ENCODE peak calls at places on chromosomes 3 and 15, in six cellular contexts. X is HL-60, N is tibial nerve, Q is cardiac fibroblast, W is cardiac muscle cell, F is uterus. Z is an unnamed sample.

GRCh38 chr3:153623834-153624233 is 461.8 kb downstream of the RAP2B start:
- DNase-seq in N (no peak), X (no peak), F (no peak), Q (no peak), W (no peak), Z (no peak)

GRCh38 chr3:166351461-166351860 is 514.2 kb upstream of the BCHE start:
- DNase-seq in F (no peak), X (no peak), W (no peak), N (no peak), Q (no peak), Z (no peak)

GRCh38 chr3:174325834-174326705 is 533.1 kb upstream of the NAALADL2 start:
- DNase-seq in Q (peak), X (no peak), W (no peak), N (no peak), F (no peak), Z (no peak)

GRCh38 chr3:192921793-192922192 is 4.1 kb upstream of the MB21D2 start:
- DNase-seq in Q (no peak), F (no peak), N (no peak), X (no peak), W (no peak), Z (no peak)

GRCh38 chr3:17039579-17039978 is 154.8 kb downstream of the PLCL2 start:
- DNase-seq in Q (peak), W (no peak), N (no peak), X (no peak), F (no peak), Z (no peak)

GRCh38 chr3:137709011-137709601 is 55.0 kb upstream of the SOX14 start:
- DNase-seq in F (no peak), X (no peak), W (peak), Q (no peak), N (no peak), Z (no peak)

GRCh38 chr3:84439476-84439875 is 519.3 kb upstream of the CADM2 start:
- DNase-seq in N (no peak), X (no peak), Q (no peak), W (no peak), F (no peak), Z (no peak)

GRCh38 chr3:64244011-64244942 is 19.0 kb upstream of the PRICKLE2 start:
- DNase-seq in N (no peak), F (no peak), W (no peak), Q (no peak), X (peak), Z (no peak)

GRCh38 chr15:85324202-85324601 is 56.2 kb upstream of the AKAP13 start:
- DNase-seq in X (no peak), F (no peak), Q (no peak), N (no peak), W (no peak), Z (no peak)

GRCh38 chr15:89751748-89752147 is 699 bp upstream of the MESP1 start:
- DNase-seq in W (no peak), N (no peak), X (no peak), Q (no peak), F (no peak), Z (no peak)
- H3K4me3 ChIP-seq in W (no peak), N (no peak), X (no peak), Q (no peak), F (no peak), Z (no peak)

GRCh38 chr3:163915279-163915678 is 1163.0 kb downstream of the SI start:
- DNase-seq in F (no peak), X (no peak), Q (no peak), W (no peak), N (no peak), Z (no peak)
- H3K4me3 ChIP-seq in F (no peak), X (no peak), Q (no peak), W (no peak), N (no peak), Z (no peak)

DNA sequence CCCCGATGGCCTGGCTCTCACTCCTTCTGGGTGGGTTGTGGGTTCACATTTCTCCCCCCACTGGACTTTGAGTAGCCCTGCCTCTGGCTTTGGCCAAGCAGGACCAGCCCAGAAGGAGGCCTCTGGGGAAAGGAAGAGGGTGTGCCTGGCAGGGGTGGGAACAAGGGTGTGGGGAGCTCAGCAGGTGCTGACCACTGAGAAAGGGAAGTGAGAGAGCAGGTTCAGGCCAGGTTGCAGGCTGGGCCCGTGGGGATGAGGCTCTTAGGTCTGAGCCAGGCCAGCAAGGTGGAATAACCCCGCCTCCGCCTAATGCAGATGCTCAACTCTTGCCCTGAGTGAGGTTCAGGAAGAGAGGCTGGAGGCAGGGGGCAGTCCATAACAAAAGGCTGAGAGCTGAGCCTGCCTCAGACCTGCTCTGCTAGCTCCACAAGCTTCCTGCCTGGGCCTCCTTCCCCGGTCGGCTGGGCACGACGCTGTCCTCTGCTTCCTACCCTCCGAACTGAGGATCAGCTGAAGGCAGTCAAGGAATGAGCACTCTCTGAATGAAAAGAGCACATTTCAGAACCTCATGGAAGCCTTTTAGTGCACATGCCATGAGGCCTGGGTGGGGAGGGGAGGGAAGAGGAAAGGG is 82.7 kb downstream of the TLE3 start:
- DNase-seq in W (no peak), F (no peak), X (no peak), N (no peak), Q (no peak), Z (peak)
- H3K4me3 ChIP-seq in W (no peak), F (no peak), X (no peak), N (no peak), Q (no peak), Z (no peak)

GRCh38 chr3:122099255-122099654 is 44.1 kb downstream of the CD86 start:
- DNase-seq in Q (no peak), X (no peak), N (no peak), W (no peak), F (no peak), Z (no peak)

GRCh38 chr3:122102191-122102935 is 47.2 kb downstream of the CD86 start:
- DNase-seq in F (no peak), W (no peak), N (no peak), Q (no peak), X (peak), Z (no peak)

GRCh38 chr3:122100591-122101491 is 45.7 kb downstream of the CD86 start:
- DNase-seq in Q (peak), X (no peak), N (no peak), W (no peak), F (no peak), Z (no peak)

GRCh38 chr3:122103821-122104514 is 48.8 kb downstream of the CD86 start:
- DNase-seq in X (no peak), N (no peak), W (no peak), Q (no peak), F (no peak), Z (no peak)

GRCh38 chr3:122101646-122102045 is 46.5 kb downstream of the CD86 start:
- DNase-seq in Q (peak), F (no peak), W (peak), N (no peak), X (no peak), Z (peak)
- H3K4me3 ChIP-seq in Q (no peak), F (no peak), W (no peak), N (no peak), X (no peak), Z (no peak)

GRCh38 chr3:161014997-161015749 is 90.0 kb downstream of the B3GALNT1 start:
- DNase-seq in N (no peak), Q (no peak), W (no peak), X (no peak), F (no peak), Z (no peak)
- H3K4me3 ChIP-seq in N (no peak), Q (no peak), W (no peak), X (no peak), F (no peak), Z (no peak)

DNA sequence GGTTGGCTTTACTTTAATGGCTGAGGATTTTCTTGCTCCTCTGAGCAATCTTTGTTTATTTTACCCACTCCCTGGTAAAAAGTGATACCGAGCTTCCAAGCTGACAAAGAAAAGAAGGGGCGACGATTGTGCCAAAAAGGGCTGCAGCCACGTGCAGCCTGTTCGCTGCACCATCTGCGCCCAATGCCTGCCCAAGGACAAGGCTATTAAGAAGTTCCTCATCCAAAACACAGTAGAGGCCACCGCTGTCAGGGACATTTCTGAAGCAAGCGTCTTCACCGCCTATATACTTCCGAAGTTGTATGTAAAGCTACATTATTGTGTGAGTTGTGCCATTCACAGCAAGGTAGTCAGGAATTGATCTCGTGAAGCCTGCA is 4.4 kb downstream of the ARHGAP31 start:
- DNase-seq in F (no peak), W (no peak), N (no peak), X (no peak), Q (no peak), Z (no peak)
- H3K4me3 ChIP-seq in F (no peak), W (no peak), N (no peak), X (no peak), Q (no peak), Z (no peak)

GRCh38 chr3:143288944-143289343 is 169.4 kb downstream of the CHST2 start:
- DNase-seq in N (no peak), F (no peak), X (no peak), W (no peak), Q (no peak), Z (no peak)
- H3K4me3 ChIP-seq in N (no peak), F (no peak), X (no peak), W (no peak), Q (no peak), Z (no peak)

DNA sequence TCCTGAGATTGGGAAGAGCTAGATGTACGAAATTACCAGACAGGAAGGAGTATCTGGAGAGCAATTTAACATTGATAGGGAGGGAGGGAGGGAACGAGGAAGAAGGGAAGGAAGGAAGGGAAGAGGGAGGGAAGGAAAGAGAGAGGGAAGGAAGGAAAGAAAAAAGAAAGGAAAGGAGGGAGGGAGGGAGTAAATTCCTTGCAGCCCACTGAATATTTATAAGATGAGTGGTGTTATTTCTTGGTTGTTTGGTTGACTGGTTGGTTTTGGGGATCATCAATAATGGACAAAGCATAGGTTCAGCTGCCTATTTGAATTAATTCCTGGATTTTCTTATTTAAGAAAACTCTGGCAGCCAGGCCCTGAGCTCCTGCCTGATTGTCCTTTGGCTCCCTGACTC is 15.5 kb upstream of the TSEN2 start:
- DNase-seq in Q (no peak), N (no peak), X (no peak), F (no peak), W (no peak), Z (no peak)
- H3K4me3 ChIP-seq in Q (no peak), N (no peak), X (no peak), F (no peak), W (no peak), Z (no peak)

Z was measured in iPS DF 6.9.